ENCODE peak calls at places on chromosomes 16 and 17, in five cellular contexts. One of them, this sample, is unnamed.

GRCh38 chr16:20626971-20627370 is 50.8 kb upstream of the ACSM2B start:
- DNase-seq in heart right ventricle: no peak
- DNase-seq in H9: no peak
- DNase-seq in aorta: no peak
- DNase-seq in ascending aorta: no peak
- DNase-seq in this sample: no peak

GRCh38 chr17:49530118-49530517 is 35.0 kb downstream of the NGFR start:
- DNase-seq in heart right ventricle: no peak
- DNase-seq in H9: peak; percentile 3
- DNase-seq in aorta: no peak
- DNase-seq in ascending aorta: no peak
- DNase-seq in this sample: no peak

GRCh38 chr17:57372156-57372555 is 115.8 kb downstream of the MSI2 start:
- DNase-seq in heart right ventricle: no peak
- DNase-seq in H9: no peak
- DNase-seq in aorta: no peak
- DNase-seq in ascending aorta: no peak
- DNase-seq in this sample: no peak

GRCh38 chr16:53991181-53992056 is 287.5 kb downstream of the FTO start:
- DNase-seq in heart right ventricle: no peak
- DNase-seq in H9: no peak
- DNase-seq in aorta: no peak
- DNase-seq in ascending aorta: no peak
- DNase-seq in this sample: peak; percentile 75

GRCh38 chr16:6195966-6196365 is 1098.4 kb upstream of the EEF2KMT start:
- DNase-seq in heart right ventricle: no peak
- DNase-seq in H9: peak; percentile 38
- DNase-seq in aorta: no peak
- DNase-seq in ascending aorta: no peak
- DNase-seq in this sample: no peak

GRCh38 chr17:79038545-79039135 is 14.7 kb downstream of the C1QTNF1 start:
- DNase-seq in heart right ventricle: no peak
- DNase-seq in H9: no peak
- DNase-seq in aorta: peak; percentile 72
- DNase-seq in ascending aorta: peak; percentile 85
- DNase-seq in this sample: peak; percentile 99

GRCh38 chr16:67917852-67918236 is 13.8 kb downstream of the CTRL start:
- DNase-seq in heart right ventricle: no peak
- DNase-seq in H9: no peak
- DNase-seq in aorta: no peak
- DNase-seq in ascending aorta: no peak
- DNase-seq in this sample: no peak

GRCh38 chr16:14015948-14016347 is 55.2 kb upstream of the MRTFB start:
- DNase-seq in heart right ventricle: no peak
- DNase-seq in H9: no peak
- DNase-seq in aorta: peak; percentile 64
- DNase-seq in ascending aorta: peak; percentile 80
- DNase-seq in this sample: peak; percentile 81

GRCh38 chr16:60031751-60032150 is 1297.6 kb upstream of the GOT2 start:
- DNase-seq in heart right ventricle: no peak
- DNase-seq in H9: no peak
- DNase-seq in aorta: no peak
- DNase-seq in ascending aorta: no peak
- DNase-seq in this sample: no peak

GRCh38 chr16:67199011-67199807 is at the start of gene ELMO3:
- DNase-seq in heart right ventricle: no peak
- DNase-seq in H9: peak; percentile 92
- DNase-seq in aorta: no peak
- DNase-seq in ascending aorta: no peak
- DNase-seq in this sample: no peak

GRCh38 chr17:15660077-15660476 is 24.0 kb downstream of the TRIM16 start:
- DNase-seq in heart right ventricle: peak; percentile 50
- DNase-seq in H9: no peak
- DNase-seq in aorta: no peak
- DNase-seq in ascending aorta: no peak
- DNase-seq in this sample: no peak

GRCh38 chr17:32288600-32288999 is 23.0 kb downstream of the RHBDL3 start:
- DNase-seq in heart right ventricle: no peak
- DNase-seq in H9: no peak
- DNase-seq in aorta: no peak
- DNase-seq in ascending aorta: no peak
- DNase-seq in this sample: no peak

GRCh38 chr16:87161822-87162676 is 155.1 kb downstream of the C16orf95 start:
- DNase-seq in heart right ventricle: no peak
- DNase-seq in H9: no peak
- DNase-seq in aorta: no peak
- DNase-seq in ascending aorta: no peak
- DNase-seq in this sample: no peak

GRCh38 chr17:63190821-63191220 is 224.8 kb downstream of the TANC2 start:
- DNase-seq in heart right ventricle: no peak
- DNase-seq in H9: no peak
- DNase-seq in aorta: no peak
- DNase-seq in ascending aorta: no peak
- DNase-seq in this sample: no peak

GRCh38 chr17:63193827-63194226 is 227.8 kb downstream of the TANC2 start:
- DNase-seq in heart right ventricle: no peak
- DNase-seq in H9: no peak
- DNase-seq in aorta: no peak
- DNase-seq in ascending aorta: no peak
- DNase-seq in this sample: no peak

GRCh38 chr17:63189082-63189481 is 223.0 kb downstream of the TANC2 start:
- DNase-seq in heart right ventricle: no peak
- DNase-seq in H9: no peak
- DNase-seq in aorta: no peak
- DNase-seq in ascending aorta: no peak
- DNase-seq in this sample: peak; percentile 53

GRCh38 chr17:63189930-63190329 is 223.9 kb downstream of the TANC2 start:
- DNase-seq in heart right ventricle: no peak
- DNase-seq in H9: no peak
- DNase-seq in aorta: no peak
- DNase-seq in ascending aorta: no peak
- DNase-seq in this sample: no peak

DNA sequence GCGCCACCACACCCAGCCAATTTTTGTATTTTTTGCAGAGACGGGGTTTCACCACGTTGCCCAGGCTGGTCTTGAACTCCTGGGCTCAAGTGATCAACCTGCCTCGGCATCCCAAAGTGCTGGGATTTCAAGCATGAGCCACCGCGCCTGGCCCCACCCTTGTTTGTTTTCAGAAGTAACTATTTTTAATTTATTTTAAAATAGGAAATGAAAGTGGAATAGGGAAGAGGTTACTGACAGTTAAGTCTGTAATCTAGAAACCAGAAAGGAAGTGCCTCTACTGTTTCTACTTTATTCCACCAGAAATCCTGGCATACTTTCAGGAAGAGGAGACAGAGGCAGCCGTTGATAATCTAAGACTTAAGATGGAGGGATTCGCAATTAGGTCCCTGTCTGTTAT is 225.6 kb downstream of the TANC2 start:
- DNase-seq in heart right ventricle: peak; percentile 5
- DNase-seq in H9: no peak
- DNase-seq in aorta: peak; percentile 69
- DNase-seq in ascending aorta: no peak
- DNase-seq in this sample: no peak
- H3K27ac ChIP-seq in heart right ventricle: no peak overlapping the region
- H3K27ac ChIP-seq in H9: no peak overlapping the region
- H3K27ac ChIP-seq in aorta: no peak overlapping the region
- H3K27ac ChIP-seq in ascending aorta: no peak overlapping the region
- H3K27ac ChIP-seq in this sample: no peak overlapping the region

DNA sequence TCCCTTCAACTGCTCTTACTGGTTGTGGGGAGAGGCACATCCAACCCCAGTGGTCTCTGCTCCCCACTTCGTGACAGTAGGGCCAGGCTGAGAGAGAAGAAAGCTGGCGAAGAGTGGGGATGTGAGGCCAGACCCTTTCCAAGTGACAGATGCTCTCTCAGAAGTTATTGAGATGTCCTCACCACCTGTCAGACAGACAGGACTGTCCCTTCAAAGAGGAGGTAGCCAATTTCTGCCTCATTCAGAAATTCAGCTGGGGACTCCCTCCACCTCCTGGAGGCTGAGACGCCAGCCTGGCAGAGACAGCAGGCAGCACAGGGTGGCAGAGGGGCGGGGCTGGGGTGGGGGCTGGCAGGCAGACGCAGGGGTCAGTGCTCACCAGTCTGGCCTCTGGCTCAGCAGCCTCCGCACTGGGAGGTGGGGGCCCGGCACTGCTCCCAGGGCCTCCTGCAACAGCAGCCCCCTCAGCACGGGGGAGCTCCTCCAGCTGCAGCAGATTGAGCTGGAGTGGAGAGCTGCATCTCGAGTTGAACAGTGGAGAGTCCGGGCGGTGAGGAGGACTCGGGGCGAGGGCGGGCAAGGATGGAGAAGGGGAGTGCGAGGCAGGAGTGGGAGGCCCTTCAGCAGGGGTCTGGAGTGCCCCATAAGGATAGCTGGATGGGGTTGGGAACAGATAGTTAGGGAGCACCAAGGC is 9.2 kb downstream of the PER1 start:
- DNase-seq in heart right ventricle: no peak
- DNase-seq in H9: no peak
- DNase-seq in aorta: no peak
- DNase-seq in ascending aorta: peak; percentile 61
- DNase-seq in this sample: no peak
- H3K27ac ChIP-seq in heart right ventricle: peak overlapping the region; percentile 15
- H3K27ac ChIP-seq in H9: no peak overlapping the region
- H3K27ac ChIP-seq in aorta: no peak overlapping the region
- H3K27ac ChIP-seq in ascending aorta: peak overlapping the region; percentile 60
- H3K27ac ChIP-seq in this sample: no peak overlapping the region

DNA sequence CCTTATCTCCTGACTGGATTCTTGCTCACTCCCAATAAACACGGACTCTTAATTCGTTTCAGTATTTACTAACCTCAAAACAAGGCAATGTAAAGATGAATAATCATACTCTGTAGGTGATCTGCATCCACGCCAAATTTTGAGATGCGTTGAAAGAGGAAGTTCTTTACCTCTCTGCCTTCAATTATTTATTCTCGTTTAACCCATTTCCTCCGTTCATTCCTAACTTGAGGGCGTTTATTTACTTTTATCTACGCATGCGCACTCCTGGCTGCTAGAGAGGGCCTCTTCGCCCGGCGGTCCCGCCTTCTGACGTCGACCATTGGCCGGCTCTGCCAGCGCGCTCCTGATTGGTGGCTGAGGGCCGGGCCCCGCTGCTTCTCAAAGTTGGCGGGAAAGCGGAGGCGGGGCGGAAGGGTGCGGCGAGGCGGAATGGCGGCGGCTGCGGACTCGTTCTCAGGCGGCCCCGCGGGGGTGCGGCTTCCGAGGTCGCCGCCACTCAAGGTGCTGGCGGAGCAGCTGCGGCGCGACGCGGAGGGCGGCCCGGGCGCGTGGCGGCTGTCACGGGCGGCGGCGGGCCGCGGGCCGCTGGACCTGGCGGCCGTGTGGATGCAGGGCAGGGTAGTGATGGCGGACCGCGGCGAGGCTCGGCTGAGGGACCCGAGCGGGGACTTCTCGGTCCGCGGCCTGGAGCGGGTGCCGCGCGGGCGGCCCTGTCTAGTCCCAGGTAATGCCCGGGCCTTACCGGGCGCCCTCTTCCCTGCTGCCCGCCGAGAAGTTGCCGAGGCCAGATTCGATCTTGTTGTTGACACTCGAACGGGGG is at the start of gene RMI2:
- DNase-seq in heart right ventricle: peak; percentile 97
- DNase-seq in H9: peak; percentile 96
- DNase-seq in aorta: peak; percentile 97
- DNase-seq in ascending aorta: peak; percentile 97
- DNase-seq in this sample: peak; percentile 97
- H3K27ac ChIP-seq in heart right ventricle: no peak within 1 kb of the TSS
- H3K27ac ChIP-seq in H9: no peak within 1 kb of the TSS
- H3K27ac ChIP-seq in aorta: no peak within 1 kb of the TSS
- H3K27ac ChIP-seq in ascending aorta: no peak within 1 kb of the TSS
- H3K27ac ChIP-seq in this sample: no peak within 1 kb of the TSS

GRCh38 chr17:45102856-45103255 is 29.5 kb downstream of the PLCD3 start:
- DNase-seq in heart right ventricle: no peak
- DNase-seq in H9: no peak
- DNase-seq in aorta: no peak
- DNase-seq in ascending aorta: no peak
- DNase-seq in this sample: no peak
- H3K27ac ChIP-seq in heart right ventricle: peak overlapping the region; percentile 77
- H3K27ac ChIP-seq in H9: no peak overlapping the region
- H3K27ac ChIP-seq in aorta: peak overlapping the region; percentile 71
- H3K27ac ChIP-seq in ascending aorta: peak overlapping the region; percentile 54
- H3K27ac ChIP-seq in this sample: no peak overlapping the region

GRCh38 chr16:88967800-88968588 is 9.0 kb downstream of the CBFA2T3 start:
- DNase-seq in heart right ventricle: no peak
- DNase-seq in H9: no peak
- DNase-seq in aorta: no peak
- DNase-seq in ascending aorta: no peak
- DNase-seq in this sample: no peak
- H3K27ac ChIP-seq in heart right ventricle: no peak overlapping the region
- H3K27ac ChIP-seq in H9: no peak overlapping the region
- H3K27ac ChIP-seq in aorta: no peak overlapping the region
- H3K27ac ChIP-seq in ascending aorta: no peak overlapping the region
- H3K27ac ChIP-seq in this sample: no peak overlapping the region

DNA sequence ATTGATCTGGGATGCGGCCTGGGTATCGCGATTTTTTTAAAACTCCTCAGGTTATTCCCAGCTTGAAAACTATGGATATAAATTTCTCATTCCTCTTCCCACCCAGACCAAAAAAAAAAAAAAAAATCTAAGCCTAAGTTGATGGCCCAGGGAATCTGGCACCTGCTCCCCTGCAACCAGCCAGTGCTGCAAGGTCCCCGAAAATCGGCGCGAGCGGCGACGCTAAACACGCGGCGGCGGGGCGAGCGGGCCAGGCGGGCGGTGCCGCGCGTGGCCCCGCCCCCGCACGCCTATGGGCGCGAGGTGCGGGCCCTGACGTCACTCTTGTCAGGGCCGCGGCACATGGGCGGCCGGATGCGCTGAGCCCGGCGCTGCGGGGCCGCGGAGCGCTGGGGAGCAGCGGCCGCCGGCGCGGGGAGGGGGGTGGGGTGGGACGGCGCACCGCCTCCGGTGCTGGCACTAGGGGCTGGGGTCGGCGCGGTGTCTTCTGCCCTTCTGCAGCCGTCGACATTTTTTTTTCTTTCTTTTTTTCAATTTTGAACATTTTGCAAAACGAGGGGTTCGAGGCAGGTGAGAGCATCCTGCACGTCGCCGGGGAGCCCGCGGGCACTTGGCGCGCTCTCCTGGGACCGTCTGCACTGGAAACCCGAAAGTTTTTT is at the start of gene HLF:
- DNase-seq in heart right ventricle: peak; percentile 82
- DNase-seq in H9: peak; percentile 84
- DNase-seq in aorta: peak; percentile 83
- DNase-seq in ascending aorta: peak; percentile 86
- DNase-seq in this sample: peak; percentile 91
- H3K27ac ChIP-seq in heart right ventricle: peak within 1 kb of the TSS; percentile 87
- H3K27ac ChIP-seq in H9: no peak within 1 kb of the TSS
- H3K27ac ChIP-seq in aorta: peak within 1 kb of the TSS; percentile 66
- H3K27ac ChIP-seq in ascending aorta: peak within 1 kb of the TSS; percentile 90
- H3K27ac ChIP-seq in this sample: no peak within 1 kb of the TSS

This sample was measured in cardiac muscle cell.